ENCODE peak calls at places on chromosome 19, in six cellular contexts. One of them, this sample, is unnamed.

GRCh38 chr19:3057275-3057714 is 5.0 kb downstream of the TLE5 start:
- DNase-seq in HCT116: no peak
- DNase-seq in suprapubic skin: peak; percentile 83
- DNase-seq in H1: peak; percentile 64
- DNase-seq in SK-N-SH: no peak
- DNase-seq in sigmoid colon: peak; percentile 97
- DNase-seq in this sample: peak; percentile 73

GRCh38 chr19:2494447-2495129 is 18.7 kb downstream of the GADD45B start:
- DNase-seq in HCT116: no peak
- DNase-seq in suprapubic skin: peak; percentile 92
- DNase-seq in H1: no peak
- DNase-seq in SK-N-SH: peak; percentile 88
- DNase-seq in sigmoid colon: peak; percentile 94
- DNase-seq in this sample: peak; percentile 82

GRCh38 chr19:12938536-12939291 is at the start of gene CALR:
- DNase-seq in HCT116: no peak
- DNase-seq in suprapubic skin: no peak
- DNase-seq in H1: no peak
- DNase-seq in SK-N-SH: no peak
- DNase-seq in sigmoid colon: peak; percentile 76
- DNase-seq in this sample: peak; percentile 45

GRCh38 chr19:45972944-45973525 is 630 bp downstream of the NOVA2 start:
- DNase-seq in HCT116: no peak
- DNase-seq in suprapubic skin: no peak
- DNase-seq in H1: peak; percentile 61
- DNase-seq in SK-N-SH: no peak
- DNase-seq in sigmoid colon: no peak
- DNase-seq in this sample: no peak

GRCh38 chr19:55619264-55619663 is 5.1 kb downstream of the ZNF784 start:
- DNase-seq in HCT116: no peak
- DNase-seq in suprapubic skin: no peak
- DNase-seq in H1: no peak
- DNase-seq in SK-N-SH: no peak
- DNase-seq in sigmoid colon: no peak
- DNase-seq in this sample: no peak

GRCh38 chr19:19232231-19232630 is 20.5 kb downstream of the NCAN start:
- DNase-seq in HCT116: no peak
- DNase-seq in suprapubic skin: no peak
- DNase-seq in H1: no peak
- DNase-seq in SK-N-SH: no peak
- DNase-seq in sigmoid colon: no peak
- DNase-seq in this sample: no peak

GRCh38 chr19:18322318-18322758 is 538 bp downstream of the LSM4 start:
- DNase-seq in HCT116: no peak
- DNase-seq in suprapubic skin: no peak
- DNase-seq in H1: no peak
- DNase-seq in SK-N-SH: peak; percentile 73
- DNase-seq in sigmoid colon: no peak
- DNase-seq in this sample: peak; percentile 84

GRCh38 chr19:6064016-6064702 is 46.1 kb downstream of the RFX2 start:
- DNase-seq in HCT116: no peak
- DNase-seq in suprapubic skin: peak; percentile 70
- DNase-seq in H1: no peak
- DNase-seq in SK-N-SH: no peak
- DNase-seq in sigmoid colon: no peak
- DNase-seq in this sample: peak; percentile 15

GRCh38 chr19:46469541-46470185 is 1.7 kb downstream of the PNMA8A start:
- DNase-seq in HCT116: no peak
- DNase-seq in suprapubic skin: no peak
- DNase-seq in H1: no peak
- DNase-seq in SK-N-SH: no peak
- DNase-seq in sigmoid colon: peak; percentile 61
- DNase-seq in this sample: no peak

GRCh38 chr19:32675720-32676185 is at the start of gene RGS9BP:
- DNase-seq in HCT116: no peak
- DNase-seq in suprapubic skin: peak; percentile 91
- DNase-seq in H1: peak; percentile 78
- DNase-seq in SK-N-SH: peak; percentile 88
- DNase-seq in sigmoid colon: peak; percentile 94
- DNase-seq in this sample: peak; percentile 87

GRCh38 chr19:17479325-17479791 is 9.0 kb downstream of the SLC27A1 start:
- DNase-seq in HCT116: no peak
- DNase-seq in suprapubic skin: no peak
- DNase-seq in H1: no peak
- DNase-seq in SK-N-SH: no peak
- DNase-seq in sigmoid colon: no peak
- DNase-seq in this sample: no peak

GRCh38 chr19:5031231-5032100 is 62.6 kb downstream of the KDM4B start:
- DNase-seq in HCT116: no peak
- DNase-seq in suprapubic skin: peak; percentile 91
- DNase-seq in H1: peak; percentile 99
- DNase-seq in SK-N-SH: peak; percentile 97
- DNase-seq in sigmoid colon: peak; percentile 91
- DNase-seq in this sample: peak; percentile 86

GRCh38 chr19:43078311-43078710 is 4.2 kb downstream of the PSG2 start:
- DNase-seq in HCT116: no peak
- DNase-seq in suprapubic skin: no peak
- DNase-seq in H1: no peak
- DNase-seq in SK-N-SH: no peak
- DNase-seq in sigmoid colon: no peak
- DNase-seq in this sample: no peak

GRCh38 chr19:47357788-47358680 is 8.9 kb downstream of the DHX34 start:
- DNase-seq in HCT116: no peak
- DNase-seq in suprapubic skin: no peak
- DNase-seq in H1: peak; percentile 73
- DNase-seq in SK-N-SH: peak; percentile 31
- DNase-seq in sigmoid colon: no peak
- DNase-seq in this sample: no peak

GRCh38 chr19:6767081-6767356 is 216 bp downstream of the SH2D3A start:
- DNase-seq in HCT116: no peak
- DNase-seq in suprapubic skin: no peak
- DNase-seq in H1: no peak
- DNase-seq in SK-N-SH: no peak
- DNase-seq in sigmoid colon: no peak
- DNase-seq in this sample: no peak

GRCh38 chr19:17854061-17854460 is 5.6 kb upstream of the RPL18A start:
- DNase-seq in HCT116: no peak
- DNase-seq in suprapubic skin: no peak
- DNase-seq in H1: no peak
- DNase-seq in SK-N-SH: no peak
- DNase-seq in sigmoid colon: no peak
- DNase-seq in this sample: no peak

GRCh38 chr19:6318772-6319171 is 14.6 kb downstream of the ACER1 start:
- DNase-seq in HCT116: no peak
- DNase-seq in suprapubic skin: no peak
- DNase-seq in H1: no peak
- DNase-seq in SK-N-SH: no peak
- DNase-seq in sigmoid colon: no peak
- DNase-seq in this sample: no peak

GRCh38 chr19:35140898-35141626 is 2.0 kb upstream of the FXYD7 start:
- DNase-seq in HCT116: peak; percentile 83
- DNase-seq in suprapubic skin: peak; percentile 97
- DNase-seq in H1: peak; percentile 98
- DNase-seq in SK-N-SH: peak; percentile 100
- DNase-seq in sigmoid colon: peak; percentile 96
- DNase-seq in this sample: peak; percentile 97

GRCh38 chr19:5338661-5339469 is 1.7 kb downstream of the PTPRS start:
- DNase-seq in HCT116: no peak
- DNase-seq in suprapubic skin: no peak
- DNase-seq in H1: no peak
- DNase-seq in SK-N-SH: peak; percentile 81
- DNase-seq in sigmoid colon: no peak
- DNase-seq in this sample: no peak

GRCh38 chr19:3563689-3564269 is 6.4 kb upstream of the MFSD12 start:
- DNase-seq in HCT116: no peak
- DNase-seq in suprapubic skin: no peak
- DNase-seq in H1: no peak
- DNase-seq in SK-N-SH: no peak
- DNase-seq in sigmoid colon: no peak
- DNase-seq in this sample: no peak

GRCh38 chr19:47186337-47187022 is 44.5 kb downstream of the BBC3 start:
- DNase-seq in HCT116: no peak
- DNase-seq in suprapubic skin: no peak
- DNase-seq in H1: no peak
- DNase-seq in SK-N-SH: peak; percentile 41
- DNase-seq in sigmoid colon: no peak
- DNase-seq in this sample: peak; percentile 30

GRCh38 chr19:52987221-52987620 is 24.5 kb upstream of the ZNF816 start:
- DNase-seq in HCT116: no peak
- DNase-seq in suprapubic skin: no peak
- DNase-seq in H1: no peak
- DNase-seq in SK-N-SH: no peak
- DNase-seq in sigmoid colon: no peak
- DNase-seq in this sample: no peak

GRCh38 chr19:45958763-45959516 is 14.7 kb downstream of the NOVA2 start:
- DNase-seq in HCT116: no peak
- DNase-seq in suprapubic skin: no peak
- DNase-seq in H1: no peak
- DNase-seq in SK-N-SH: no peak
- DNase-seq in sigmoid colon: no peak
- DNase-seq in this sample: no peak

GRCh38 chr19:39405930-39406655 is 554 bp upstream of the ZFP36 start:
- DNase-seq in HCT116: no peak
- DNase-seq in suprapubic skin: peak; percentile 96
- DNase-seq in H1: peak; percentile 83
- DNase-seq in SK-N-SH: no peak
- DNase-seq in sigmoid colon: no peak
- DNase-seq in this sample: peak; percentile 89

GRCh38 chr19:45804959-45805230 is 10.2 kb downstream of the RSPH6A start:
- DNase-seq in HCT116: no peak
- DNase-seq in suprapubic skin: no peak
- DNase-seq in H1: no peak
- DNase-seq in SK-N-SH: no peak
- DNase-seq in sigmoid colon: no peak
- DNase-seq in this sample: no peak

GRCh38 chr19:46963093-46963734 is 56.4 kb upstream of the NPAS1 start:
- DNase-seq in HCT116: no peak
- DNase-seq in suprapubic skin: no peak
- DNase-seq in H1: no peak
- DNase-seq in SK-N-SH: no peak
- DNase-seq in sigmoid colon: no peak
- DNase-seq in this sample: no peak

GRCh38 chr19:53549354-53549753 is 11.4 kb downstream of the ZNF331 start:
- DNase-seq in HCT116: no peak
- DNase-seq in suprapubic skin: no peak
- DNase-seq in H1: no peak
- DNase-seq in SK-N-SH: no peak
- DNase-seq in sigmoid colon: no peak
- DNase-seq in this sample: no peak

GRCh38 chr19:16366433-16367268 is 42.0 kb downstream of the KLF2 start:
- DNase-seq in HCT116: no peak
- DNase-seq in suprapubic skin: no peak
- DNase-seq in H1: no peak
- DNase-seq in SK-N-SH: no peak
- DNase-seq in sigmoid colon: peak; percentile 48
- DNase-seq in this sample: no peak

GRCh38 chr19:10420444-10421239 is at the start of gene PDE4A:
- DNase-seq in HCT116: no peak
- DNase-seq in suprapubic skin: no peak
- DNase-seq in H1: peak; percentile 80
- DNase-seq in SK-N-SH: peak; percentile 73
- DNase-seq in sigmoid colon: no peak
- DNase-seq in this sample: no peak

GRCh38 chr19:14091086-14091884 is 734 bp upstream of the SAMD1 start:
- DNase-seq in HCT116: no peak
- DNase-seq in suprapubic skin: peak; percentile 82
- DNase-seq in H1: peak; percentile 76
- DNase-seq in SK-N-SH: peak; percentile 93
- DNase-seq in sigmoid colon: no peak
- DNase-seq in this sample: peak; percentile 89
- TF ChIP-seq POLR2AphosphoS5 in HCT116: peak; percentile 78
- TF ChIP-seq POLR2AphosphoS5 in suprapubic skin: no peak
- TF ChIP-seq POLR2AphosphoS5 in H1: no peak
- TF ChIP-seq POLR2AphosphoS5 in SK-N-SH: no peak
- TF ChIP-seq POLR2AphosphoS5 in sigmoid colon: peak; percentile 62
- TF ChIP-seq POLR2AphosphoS5 in this sample: peak; percentile 73

GRCh38 chr19:50332014-50332263 is 2.8 kb upstream of the KCNC3 start:
- DNase-seq in HCT116: no peak
- DNase-seq in suprapubic skin: no peak
- DNase-seq in H1: no peak
- DNase-seq in SK-N-SH: no peak
- DNase-seq in sigmoid colon: no peak
- DNase-seq in this sample: no peak

GRCh38 chr19:50332264-50333038 is 3.3 kb upstream of the KCNC3 start:
- DNase-seq in HCT116: no peak
- DNase-seq in suprapubic skin: no peak
- DNase-seq in H1: peak; percentile 66
- DNase-seq in SK-N-SH: no peak
- DNase-seq in sigmoid colon: no peak
- DNase-seq in this sample: no peak

GRCh38 chr19:50334741-50335421 is 5.7 kb upstream of the KCNC3 start:
- DNase-seq in HCT116: no peak
- DNase-seq in suprapubic skin: no peak
- DNase-seq in H1: no peak
- DNase-seq in SK-N-SH: no peak
- DNase-seq in sigmoid colon: no peak
- DNase-seq in this sample: no peak

GRCh38 chr19:50333737-50334617 is 4.8 kb upstream of the KCNC3 start:
- DNase-seq in HCT116: no peak
- DNase-seq in suprapubic skin: no peak
- DNase-seq in H1: peak; percentile 94
- DNase-seq in SK-N-SH: peak; percentile 98
- DNase-seq in sigmoid colon: peak; percentile 74
- DNase-seq in this sample: peak; percentile 84

DNA sequence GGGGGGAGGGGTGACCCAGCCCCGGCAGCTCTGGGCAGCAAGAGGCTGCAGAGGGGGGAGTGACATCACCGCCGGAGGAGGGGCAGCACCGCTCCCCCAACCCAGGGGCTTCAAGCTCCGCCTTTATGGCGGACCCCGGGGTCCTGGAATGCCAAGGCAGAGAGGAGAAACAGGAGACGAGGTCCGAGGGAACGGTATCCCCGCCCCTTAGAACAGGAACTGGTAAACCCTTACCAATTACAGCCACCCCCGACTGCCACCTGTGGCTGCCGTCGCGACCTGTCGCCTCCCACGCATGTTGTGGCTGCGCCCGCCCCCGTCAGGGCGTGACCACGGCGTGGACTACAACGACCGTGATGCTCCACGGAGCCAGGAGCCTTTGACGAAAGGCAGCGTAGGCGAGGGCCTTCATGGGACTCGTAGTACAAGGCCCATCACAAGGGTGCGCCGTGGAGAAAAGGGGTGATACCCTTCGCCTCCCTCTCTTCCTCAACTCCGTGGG is 4.1 kb upstream of the KCNC3 start:
- DNase-seq in HCT116: peak; percentile 88
- DNase-seq in suprapubic skin: peak; percentile 91
- DNase-seq in H1: peak; percentile 93
- DNase-seq in SK-N-SH: peak; percentile 87
- DNase-seq in sigmoid colon: peak; percentile 91
- DNase-seq in this sample: peak; percentile 88
- TF ChIP-seq POLR2AphosphoS5 in HCT116: no peak
- TF ChIP-seq POLR2AphosphoS5 in suprapubic skin: no peak
- TF ChIP-seq POLR2AphosphoS5 in H1: no peak
- TF ChIP-seq POLR2AphosphoS5 in SK-N-SH: no peak
- TF ChIP-seq POLR2AphosphoS5 in sigmoid colon: no peak
- TF ChIP-seq POLR2AphosphoS5 in this sample: no peak

GRCh38 chr19:50795665-50796073 is 5.5 kb downstream of the ACP4 start:
- DNase-seq in HCT116: no peak
- DNase-seq in suprapubic skin: no peak
- DNase-seq in H1: no peak
- DNase-seq in SK-N-SH: no peak
- DNase-seq in sigmoid colon: no peak
- DNase-seq in this sample: no peak
- TF ChIP-seq POLR2AphosphoS5 in HCT116: no peak
- TF ChIP-seq POLR2AphosphoS5 in suprapubic skin: no peak
- TF ChIP-seq POLR2AphosphoS5 in H1: peak; percentile 72
- TF ChIP-seq POLR2AphosphoS5 in SK-N-SH: no peak
- TF ChIP-seq POLR2AphosphoS5 in sigmoid colon: no peak
- TF ChIP-seq POLR2AphosphoS5 in this sample: no peak

GRCh38 chr19:29084266-29084665 is 128.7 kb downstream of the UQCRFS1 start:
- DNase-seq in HCT116: no peak
- DNase-seq in suprapubic skin: no peak
- DNase-seq in H1: peak; percentile 68
- DNase-seq in SK-N-SH: peak; percentile 49
- DNase-seq in sigmoid colon: no peak
- DNase-seq in this sample: no peak
- TF ChIP-seq POLR2AphosphoS5 in HCT116: no peak
- TF ChIP-seq POLR2AphosphoS5 in suprapubic skin: no peak
- TF ChIP-seq POLR2AphosphoS5 in H1: no peak
- TF ChIP-seq POLR2AphosphoS5 in SK-N-SH: no peak
- TF ChIP-seq POLR2AphosphoS5 in sigmoid colon: no peak
- TF ChIP-seq POLR2AphosphoS5 in this sample: no peak

This sample was measured in transverse colon.